ENCODE peak calls at places on chromosomes 12 and 14, in four cellular contexts. W is naive B cell, L is NCI-H524 treated with DMSO at 0.1 percent for 48 hours, U is testis. G is an unnamed sample.

GRCh38 chr12:82608706-82609105 is 78.0 kb upstream of the TMTC2 start:
- DNase-seq in L (no peak), U (no peak), W (no peak), G (no peak)

GRCh38 chr12:115088995-115089841 is 405.2 kb upstream of the TBX3 start:
- DNase-seq in L (no peak), U (no peak), W (no peak), G (no peak)

GRCh38 chr12:9702239-9702638 is 30.7 kb downstream of the CLECL1 start:
- DNase-seq in W (no peak), L (no peak), U (no peak), G (no peak)

GRCh38 chr12:22978962-22979361 is 354.0 kb downstream of the ETNK1 start:
- DNase-seq in W (no peak), L (no peak), U (no peak), G (no peak)

GRCh38 chr12:20832911-20833310 is 22.4 kb downstream of the SLCO1B3 start:
- DNase-seq in W (no peak), L (no peak), U (peak), G (no peak)

GRCh38 chr14:95003099-95003960 is 154.0 kb downstream of the DICER1 start:
- DNase-seq in U (no peak), L (no peak), W (no peak), G (no peak)

GRCh38 chr14:92914087-92914656 is 8.8 kb upstream of the CHGA start:
- DNase-seq in W (no peak), L (no peak), U (peak), G (peak)

GRCh38 chr12:124837958-124838803 is 25.5 kb downstream of the SCARB1 start:
- DNase-seq in W (no peak), L (no peak), U (peak), G (no peak)

GRCh38 chr14:99757331-99758070 is 35.7 kb upstream of the EML1 start:
- DNase-seq in L (peak), U (no peak), W (no peak), G (no peak)

GRCh38 chr12:13530966-13531365 is 334.4 kb downstream of the EMP1 start:
- DNase-seq in L (peak), U (no peak), W (no peak), G (no peak)

GRCh38 chr12:108839890-108840230 is 17.5 kb downstream of the SSH1 start:
- DNase-seq in U (peak), L (no peak), W (no peak), G (no peak)

GRCh38 chr14:24070285-24071143 is 848 bp upstream of the CPNE6 start:
- DNase-seq in L (peak), W (no peak), U (no peak), G (no peak)